ENCODE peak calls at places on chromosomes 7 and 10, in seven cellular contexts. I is heart left ventricle, V is H7, P is pancreas, K is GM23338, W is HL-60, Z is breast epithelium. E is an unnamed sample. For H3K27me3, the result is how much of the 10 kb centered on the place peaks cover.

GRCh38 chr10:119445311-119445934 is 97.1 kb downstream of the RGS10 start:
- DNase-seq in I (peak), V (peak), P (peak), K (peak), W (peak), Z (peak), E (peak)

GRCh38 chr7:134515569-134516468 is 11.5 kb upstream of the AKR1B10 start:
- DNase-seq in I (no peak), V (no peak), P (no peak), K (no peak), W (no peak), Z (no peak), E (no peak)

GRCh38 chr10:48572414-48572813 is 32.5 kb downstream of the ARHGAP22 start:
- DNase-seq in I (no peak), V (no peak), P (no peak), K (no peak), W (no peak), Z (no peak), E (no peak)

GRCh38 chr7:132321387-132321786 is 254.9 kb downstream of the PLXNA4 start:
- DNase-seq in I (no peak), V (peak), P (no peak), K (peak), W (no peak), Z (no peak), E (no peak)

GRCh38 chr10:13784067-13784466 is 197.3 kb downstream of the PRPF18 start:
- DNase-seq in I (no peak), V (no peak), P (no peak), K (peak), W (peak), Z (no peak), E (no peak)

GRCh38 chr10:112173201-112173600 is 10.4 kb downstream of the GPAM start:
- DNase-seq in I (no peak), V (no peak), P (no peak), K (no peak), W (no peak), Z (no peak), E (no peak)

GRCh38 chr7:81127991-81128390 is 209.1 kb upstream of the SEMA3C start:
- DNase-seq in I (no peak), V (no peak), P (no peak), K (no peak), W (no peak), Z (no peak), E (no peak)

GRCh38 chr10:124565565-124566221 is 104.1 kb downstream of the LHPP start:
- DNase-seq in I (peak), V (peak), P (peak), K (peak), W (peak), Z (no peak), E (peak)

GRCh38 chr10:48616436-48616835 is 11.6 kb upstream of the ARHGAP22 start:
- DNase-seq in I (no peak), V (no peak), P (no peak), K (no peak), W (no peak), Z (no peak), E (no peak)

GRCh38 chr10:80158126-80158525 is 25.6 kb downstream of the PLAC9 start:
- DNase-seq in I (no peak), V (no peak), P (no peak), K (no peak), W (no peak), Z (no peak), E (no peak)

GRCh38 chr7:37035631-37036030 is 311.3 kb upstream of the AOAH start:
- DNase-seq in I (no peak), V (no peak), P (no peak), K (no peak), W (no peak), Z (no peak), E (no peak)

GRCh38 chr7:75905785-75906604 is 9.0 kb upstream of the POR start:
- DNase-seq in I (peak), V (peak), P (no peak), K (peak), W (peak), Z (peak), E (peak)

GRCh38 chr10:59868974-59869940 is 37.1 kb downstream of the CCDC6 start:
- DNase-seq in I (no peak), V (no peak), P (no peak), K (no peak), W (no peak), Z (no peak), E (no peak)

GRCh38 chr10:18684953-18685352 is 25.7 kb downstream of the ARL5B start:
- DNase-seq in I (no peak), V (no peak), P (no peak), K (no peak), W (no peak), Z (no peak), E (no peak)

GRCh38 chr10:116771101-116771705 is 28.8 kb upstream of the HSPA12A start:
- DNase-seq in I (peak), V (peak), P (no peak), K (peak), W (no peak), Z (peak), E (no peak)

GRCh38 chr10:71260622-71261325 is 48.4 kb downstream of the UNC5B start:
- DNase-seq in I (peak), V (peak), P (no peak), K (peak), W (peak), Z (peak), E (no peak)

GRCh38 chr7:151197932-151198331 is 10.9 kb upstream of the ASB10 start:
- DNase-seq in I (no peak), V (no peak), P (no peak), K (no peak), W (no peak), Z (no peak), E (no peak)

GRCh38 chr7:151193203-151193602 is 6.2 kb upstream of the ASB10 start:
- DNase-seq in I (no peak), V (peak), P (no peak), K (no peak), W (no peak), Z (no peak), E (no peak)

GRCh38 chr7:151194188-151194587 is 7.1 kb upstream of the ASB10 start:
- DNase-seq in I (no peak), V (peak), P (no peak), K (no peak), W (no peak), Z (no peak), E (no peak)

GRCh38 chr7:151199196-151199874 is 11.0 kb downstream of the H2BK1 start:
- DNase-seq in I (no peak), V (peak), P (no peak), K (no peak), W (no peak), Z (no peak), E (no peak)

DNA sequence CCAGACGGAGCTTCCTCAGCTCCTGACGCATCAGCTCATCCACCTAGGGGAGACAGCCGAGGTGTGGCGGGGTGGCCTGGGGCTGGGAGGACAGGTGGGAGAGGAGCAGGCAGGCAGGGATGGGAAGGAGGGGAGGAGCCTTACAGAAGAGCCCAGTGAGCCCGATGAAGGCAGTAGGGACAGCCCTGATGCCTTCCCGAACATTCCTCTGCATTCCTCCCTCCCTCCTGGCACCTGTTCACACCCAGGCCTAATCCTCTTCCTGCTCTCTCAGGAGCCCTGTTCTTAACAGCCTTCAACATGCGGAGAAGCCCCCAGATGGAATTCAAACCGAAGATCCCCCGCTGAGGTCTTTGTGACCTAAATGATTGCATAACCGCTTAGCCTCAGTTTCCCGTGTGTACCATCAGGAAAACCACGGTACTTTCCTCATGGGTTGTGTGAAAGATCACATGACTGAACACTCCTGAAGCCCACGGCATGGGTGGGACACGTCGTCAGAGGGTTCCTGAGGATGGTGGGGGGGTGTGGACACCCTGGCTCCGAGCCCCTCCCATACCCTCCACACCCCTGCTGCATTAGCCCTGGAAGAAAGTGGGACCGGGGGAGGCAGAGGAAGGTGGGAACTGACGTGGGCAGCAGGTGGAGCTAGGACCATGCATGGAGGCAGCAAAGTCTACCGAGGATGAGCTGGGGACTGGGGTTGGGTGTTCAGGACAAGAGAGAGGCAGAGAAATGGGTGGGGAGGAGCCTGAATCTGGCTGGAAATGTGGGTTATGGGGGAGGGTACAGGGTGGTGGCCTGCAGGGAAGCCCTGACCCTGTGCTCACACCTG is 8.8 kb upstream of the ASB10 start:
- DNase-seq in I (peak), V (peak), P (no peak), K (peak), W (no peak), Z (no peak), E (no peak)
- H3K27me3 ChIP-seq in I (under half), V (under half), P (under half), K (under half), W (under half), Z (under half), E (under half)

GRCh38 chr7:155533120-155533826 is 13.1 kb downstream of the CNPY1 start:
- DNase-seq in I (no peak), V (peak), P (peak), K (peak), W (peak), Z (no peak), E (no peak)

GRCh38 chr7:155534691-155535090 is 11.7 kb downstream of the CNPY1 start:
- DNase-seq in I (no peak), V (no peak), P (no peak), K (no peak), W (no peak), Z (no peak), E (no peak)

GRCh38 chr7:155531686-155532085 is 14.7 kb downstream of the CNPY1 start:
- DNase-seq in I (no peak), V (peak), P (peak), K (no peak), W (no peak), Z (no peak), E (no peak)

GRCh38 chr7:155533827-155534690 is 12.3 kb downstream of the CNPY1 start:
- DNase-seq in I (no peak), V (peak), P (peak), K (peak), W (peak), Z (no peak), E (no peak)

DNA sequence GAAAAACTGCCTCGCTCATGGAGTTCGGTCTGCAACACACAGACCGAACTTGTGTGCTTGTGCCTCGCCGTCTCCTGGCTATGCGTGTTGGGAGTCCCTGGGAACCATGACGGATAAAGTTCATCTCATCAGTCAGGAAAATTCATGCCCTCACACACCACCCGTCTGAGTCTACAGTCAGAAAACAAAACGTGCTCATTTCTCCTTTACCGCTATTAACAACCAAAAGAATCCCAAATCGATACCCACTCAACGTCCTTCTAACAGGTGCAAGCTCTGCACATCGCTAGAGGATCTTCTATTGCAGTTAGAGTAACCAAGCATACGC is 13.6 kb downstream of the CNPY1 start:
- DNase-seq in I (no peak), V (no peak), P (peak), K (no peak), W (no peak), Z (no peak), E (no peak)
- H3K27me3 ChIP-seq in I (under half), V (half or more), P (under half), K (half or more), W (under half), Z (under half), E (under half)

DNA sequence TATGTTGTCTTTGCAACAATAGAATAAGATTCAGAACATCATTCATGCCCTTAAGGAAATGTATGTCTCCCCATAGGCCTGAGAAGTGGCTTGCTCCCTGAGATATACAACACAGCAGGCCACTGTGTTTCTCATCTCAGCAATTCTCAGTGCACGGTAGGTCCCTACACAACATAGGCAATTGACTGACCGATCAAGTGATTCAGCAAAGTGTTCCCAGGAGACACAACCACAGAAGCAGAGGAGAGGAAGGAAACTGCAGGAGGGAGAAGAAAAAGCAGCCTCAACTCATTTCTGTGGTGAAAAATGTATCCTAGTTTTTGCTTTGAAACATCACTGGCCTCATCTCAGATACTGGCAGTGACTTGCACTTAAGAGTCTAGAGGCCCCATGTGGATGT is 307.0 kb downstream of the XPNPEP1 start:
- DNase-seq in I (no peak), V (no peak), P (no peak), K (no peak), W (no peak), Z (no peak), E (no peak)
- H3K27me3 ChIP-seq in I (under half), V (under half), P (under half), K (under half), W (under half), Z (under half), E (under half)

GRCh38 chr10:5945203-5945534 is 32.2 kb downstream of the IL15RA start:
- DNase-seq in I (no peak), V (peak), P (no peak), K (no peak), W (no peak), Z (no peak), E (no peak)

GRCh38 chr10:5942471-5942870 is 34.9 kb downstream of the IL15RA start:
- DNase-seq in I (peak), V (peak), P (peak), K (no peak), W (no peak), Z (no peak), E (peak)

GRCh38 chr10:5944389-5945202 is 32.7 kb downstream of the IL15RA start:
- DNase-seq in I (peak), V (no peak), P (no peak), K (no peak), W (no peak), Z (peak), E (no peak)

GRCh38 chr10:5942001-5942400 is 35.3 kb downstream of the IL15RA start:
- DNase-seq in I (no peak), V (peak), P (no peak), K (no peak), W (no peak), Z (no peak), E (no peak)

DNA sequence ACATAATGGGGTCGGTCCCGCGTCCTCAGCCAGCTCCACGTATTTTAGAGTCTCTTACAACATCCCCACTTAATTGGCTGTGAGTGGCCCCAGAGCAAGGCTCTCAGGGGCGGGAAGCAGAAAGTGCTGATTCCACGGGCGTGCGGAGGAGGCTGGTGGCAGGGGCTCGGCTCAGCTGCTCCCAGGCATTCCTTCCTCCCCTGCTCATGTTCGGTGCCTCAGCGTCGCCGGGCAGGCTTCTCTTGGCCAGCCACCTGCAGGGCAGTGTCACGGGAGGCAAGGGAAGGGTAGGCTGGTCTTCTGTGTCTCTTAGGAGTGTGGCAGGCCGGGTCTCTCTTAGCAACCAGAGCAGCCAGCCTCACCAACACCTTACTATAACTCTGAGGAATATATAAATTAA is 33.8 kb downstream of the IL15RA start:
- DNase-seq in I (peak), V (peak), P (peak), K (peak), W (no peak), Z (no peak), E (no peak)
- H3K27me3 ChIP-seq in I (under half), V (under half), P (under half), K (under half), W (under half), Z (under half), E (under half)

DNA sequence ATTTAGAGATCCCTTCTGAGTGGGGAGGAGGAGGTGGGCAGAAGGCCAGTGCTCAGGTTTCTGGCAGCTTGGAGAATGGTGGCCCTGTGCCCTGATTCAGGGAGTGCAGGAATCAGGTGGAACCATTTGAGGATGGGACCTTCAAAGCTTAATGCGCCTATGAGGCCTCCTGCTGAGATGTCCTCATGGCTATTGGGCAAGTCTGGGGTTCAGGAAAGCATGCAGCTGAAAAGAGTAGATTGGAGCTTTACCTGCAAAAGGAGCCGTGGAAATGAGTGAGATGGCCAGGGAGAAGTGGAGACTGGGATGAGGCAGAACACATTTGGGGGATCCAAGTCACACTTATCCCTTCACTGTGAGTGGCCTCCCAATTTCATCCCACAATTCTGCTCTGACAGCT is 6.1 kb downstream of the FFAR4 start:
- DNase-seq in I (no peak), V (no peak), P (no peak), K (no peak), W (peak), Z (no peak), E (no peak)
- H3K27me3 ChIP-seq in I (under half), V (under half), P (under half), K (half or more), W (under half), Z (under half), E (under half)

GRCh38 chr7:155418304-155418703 is 39.6 kb upstream of the EN2 start:
- DNase-seq in I (peak), V (peak), P (no peak), K (no peak), W (no peak), Z (no peak), E (no peak)

GRCh38 chr7:155416646-155417380 is 41.1 kb upstream of the EN2 start:
- DNase-seq in I (no peak), V (no peak), P (no peak), K (no peak), W (no peak), Z (no peak), E (no peak)

GRCh38 chr7:155420116-155420515 is 37.8 kb upstream of the EN2 start:
- DNase-seq in I (peak), V (no peak), P (no peak), K (no peak), W (no peak), Z (no peak), E (no peak)

GRCh38 chr7:155422151-155422550 is 35.8 kb upstream of the EN2 start:
- DNase-seq in I (peak), V (peak), P (no peak), K (no peak), W (no peak), Z (no peak), E (no peak)

GRCh38 chr7:155418941-155419755 is 38.8 kb upstream of the EN2 start:
- DNase-seq in I (peak), V (no peak), P (no peak), K (no peak), W (no peak), Z (no peak), E (no peak)
- H3K27me3 ChIP-seq in I (under half), V (under half), P (under half), K (under half), W (under half), Z (under half), E (under half)